ENCODE peak calls at places on chromosomes 4 and X, in ten cellular contexts. N, X, A, I, Z, V, F, Q, W and K are unnamed samples.

GRCh38 chr4:73127839-73128448 is 58.4 kb upstream of the COX18 start:
- DNase-seq in A (peak), X (no peak), I (peak), Q (peak), W (no peak), V (no peak), N (no peak), Z (no peak), F (peak), K (peak)

GRCh38 chr4:86452323-86452995 is 92.6 kb upstream of the MAPK10 start:
- DNase-seq in X (no peak), I (peak), W (no peak), Q (no peak), V (no peak), Z (peak), A (no peak), N (no peak), F (no peak), K (no peak)

GRCh38 chr4:2256156-2256731 is 5.7 kb downstream of the MXD4 start:
- DNase-seq in V (no peak), I (no peak), Z (peak), F (no peak), X (peak), W (no peak), N (peak), A (no peak), Q (no peak), K (no peak)

GRCh38 chrX:153412746-153413720 is 1.8 kb downstream of the ZFP92 start:
- DNase-seq in Z (peak), V (no peak), X (no peak), I (no peak), A (no peak), N (no peak), W (no peak), Q (no peak), F (no peak), K (no peak)

GRCh38 chrX:154332561-154332960 is 37.0 kb downstream of the TKTL1 start:
- DNase-seq in Z (no peak), V (no peak), N (no peak), F (no peak), Q (no peak), I (no peak), X (no peak), A (no peak), W (no peak), K (no peak)

GRCh38 chr4:74539043-74539790 is 94.3 kb downstream of the AREG start:
- DNase-seq in A (no peak), X (no peak), N (no peak), I (no peak), W (no peak), V (peak), F (no peak), Z (no peak), Q (no peak), K (no peak)

GRCh38 chr4:62912531-62912930 is 1496.7 kb downstream of the TECRL start:
- DNase-seq in W (no peak), A (no peak), V (no peak), N (no peak), X (no peak), Z (no peak), I (no peak), Q (no peak), F (no peak), K (no peak)

GRCh38 chr4:107034982-107035710 is 967 bp downstream of the DKK2 start:
- DNase-seq in N (no peak), F (peak), A (peak), Q (no peak), W (no peak), X (no peak), V (peak), I (peak), Z (peak), K (no peak)

GRCh38 chrX:17736478-17736855 is 826 bp upstream of the SCML1 start:
- DNase-seq in W (no peak), V (no peak), N (no peak), Z (no peak), A (no peak), X (no peak), F (no peak), I (no peak), Q (no peak), K (no peak)

GRCh38 chrX:1463581-1464281 is 11.0 kb upstream of the ASMTL start:
- DNase-seq in Q (no peak), Z (no peak), I (no peak), X (no peak), F (no peak), A (no peak), W (no peak), N (peak), V (no peak), K (no peak)

GRCh38 chr4:1399508-1400190 is 6.6 kb downstream of the NKX1-1 start:
- DNase-seq in A (no peak), F (no peak), W (no peak), V (no peak), I (no peak), Z (no peak), Q (no peak), X (no peak), N (no peak), K (no peak)

GRCh38 chrX:8738588-8739189 is 6.8 kb upstream of the ANOS1 start:
- DNase-seq in N (peak), F (peak), I (no peak), V (no peak), W (no peak), X (peak), A (peak), Q (no peak), Z (peak), K (peak)

GRCh38 chr4:176134670-176135069 is 60.7 kb downstream of the SPATA4 start:
- DNase-seq in W (no peak), Z (no peak), F (no peak), N (no peak), Q (no peak), A (no peak), X (no peak), I (no peak), V (no peak), K (no peak)

GRCh38 chr4:84502333-84502954 is 3.4 kb upstream of the NKX6-1 start:
- DNase-seq in I (no peak), V (no peak), Q (no peak), A (no peak), W (no peak), X (no peak), Z (no peak), N (no peak), F (no peak), K (no peak)
- H3K4me3 ChIP-seq in I (no peak), V (no peak), Q (no peak), A (peak), W (no peak), X (no peak), Z (no peak), N (no peak), F (no peak), K (no peak)

GRCh38 chr4:121455285-121455684 is 74.5 kb upstream of the QRFPR start:
- DNase-seq in W (no peak), A (peak), Z (no peak), F (no peak), Q (no peak), N (no peak), X (no peak), I (no peak), V (no peak), K (no peak)

GRCh38 chr4:121462660-121463261 is 81.9 kb upstream of the QRFPR start:
- DNase-seq in Q (peak), W (peak), Z (no peak), I (peak), N (peak), A (peak), X (no peak), F (peak), V (peak), K (peak)

GRCh38 chr4:121454251-121454979 is 73.6 kb upstream of the QRFPR start:
- DNase-seq in X (no peak), Q (no peak), A (peak), N (no peak), Z (no peak), W (no peak), V (peak), I (no peak), F (no peak), K (no peak)

GRCh38 chr4:121459056-121459455 is 78.2 kb upstream of the QRFPR start:
- DNase-seq in N (no peak), I (no peak), Z (no peak), F (no peak), A (no peak), W (no peak), X (no peak), V (no peak), Q (no peak), K (no peak)

GRCh38 chr4:121457278-121457875 is 76.6 kb upstream of the QRFPR start:
- DNase-seq in I (no peak), W (no peak), A (no peak), F (no peak), Q (no peak), Z (no peak), N (no peak), V (no peak), X (no peak), K (no peak)
- H3K4me3 ChIP-seq in I (no peak), W (no peak), A (no peak), F (no peak), Q (no peak), Z (no peak), N (no peak), V (no peak), X (no peak), K (no peak)

DNA sequence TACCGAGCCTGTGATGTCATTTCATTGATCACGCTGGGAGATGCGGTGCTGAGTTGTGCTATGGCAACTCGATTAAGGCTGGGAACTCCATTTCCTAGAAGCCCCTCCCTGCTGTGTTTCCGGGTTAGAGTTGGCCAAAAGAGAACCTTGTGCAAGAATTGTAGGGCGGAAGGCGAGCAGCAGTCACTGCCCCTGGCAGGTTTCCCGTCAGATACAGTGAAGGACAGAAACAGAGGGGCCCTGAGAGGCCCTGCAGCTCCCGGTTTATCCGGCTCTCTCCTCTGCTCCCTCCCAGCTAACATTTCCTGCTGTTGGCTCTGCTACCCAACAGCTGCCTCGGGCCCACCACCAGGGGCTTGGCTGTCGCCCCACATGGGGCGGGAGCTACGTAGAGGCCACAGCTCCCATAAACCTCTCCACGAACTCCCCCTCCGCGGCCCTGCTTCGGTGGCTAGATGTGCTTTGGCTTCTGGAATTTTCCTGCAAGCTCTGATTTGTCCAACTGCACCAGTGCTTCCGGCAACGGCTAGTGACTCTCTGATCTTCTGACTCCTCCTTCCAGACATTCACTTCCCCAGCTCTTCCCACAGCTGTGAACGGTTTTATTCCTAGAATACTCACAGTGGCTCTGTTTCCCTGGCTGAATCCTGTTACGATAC is 74.9 kb upstream of the USP9X start:
- DNase-seq in X (peak), N (no peak), Z (peak), I (peak), F (peak), A (peak), V (peak), W (peak), Q (peak), K (no peak)
- H3K4me3 ChIP-seq in X (peak), N (no peak), Z (peak), I (peak), F (peak), A (no peak), V (peak), W (peak), Q (peak), K (no peak)

GRCh38 chr4:30728291-30728690 is 8.1 kb downstream of the PCDH7 start:
- DNase-seq in V (no peak), W (no peak), X (no peak), F (no peak), Q (no peak), Z (no peak), I (no peak), A (no peak), N (no peak), K (no peak)
- H3K4me3 ChIP-seq in V (no peak), W (no peak), X (no peak), F (no peak), Q (no peak), Z (no peak), I (no peak), A (no peak), N (no peak), K (no peak)

GRCh38 chrX:13734278-13735172 is at the start of the genes OFD1 and TRAPPC2:
- DNase-seq in Q (peak), A (peak), N (peak), V (peak), Z (peak), I (peak), W (peak), F (peak), X (peak), K (peak)

GRCh38 chrX:13733506-13733905 is 914 bp downstream of the TRAPPC2 start:
- DNase-seq in I (no peak), A (no peak), V (no peak), Q (no peak), X (no peak), F (peak), N (no peak), Z (no peak), W (no peak), K (no peak)

DNA sequence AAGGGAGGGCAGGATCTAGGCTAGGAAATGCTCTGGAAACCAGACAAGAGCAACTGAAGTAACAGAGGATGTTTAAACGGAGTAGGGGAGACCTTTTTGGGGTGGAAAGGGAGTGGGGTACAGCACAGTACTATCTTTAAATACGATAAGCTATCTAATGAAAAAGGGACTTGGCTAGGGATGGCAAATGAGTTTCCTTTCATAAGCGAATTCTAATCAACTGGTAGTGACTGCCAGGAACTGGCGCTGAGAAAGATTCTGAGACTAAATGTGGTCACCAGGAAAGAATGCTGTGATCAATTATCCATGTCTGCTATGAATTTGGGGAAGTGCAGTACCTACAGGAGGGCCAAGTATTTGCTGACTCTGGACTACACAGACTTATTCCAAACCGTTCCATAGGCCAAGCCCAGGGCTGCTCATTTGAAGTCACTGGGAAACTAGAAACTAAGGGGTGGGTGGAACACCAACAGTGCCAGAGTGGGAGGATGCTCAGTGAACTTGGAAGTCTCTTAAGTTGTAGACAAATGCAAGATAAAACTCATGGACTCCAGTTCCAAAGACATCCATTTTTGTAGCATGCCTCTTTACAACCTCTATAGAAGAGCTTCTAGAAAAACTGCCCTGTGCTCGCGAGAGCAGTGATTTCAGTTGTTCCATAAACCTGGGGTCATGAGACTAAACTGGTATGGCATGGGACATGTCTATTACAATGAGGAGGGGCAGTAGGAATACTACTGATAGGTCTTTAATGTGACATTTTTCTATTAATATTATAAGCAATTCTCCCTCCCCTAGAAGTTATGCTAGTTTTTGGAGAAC is 2.0 kb downstream of the TRAPPC2 start:
- DNase-seq in X (no peak), V (peak), F (peak), Q (no peak), A (no peak), N (no peak), Z (no peak), I (no peak), W (no peak), K (no peak)
- H3K4me3 ChIP-seq in X (no peak), V (no peak), F (no peak), Q (no peak), A (no peak), N (no peak), Z (no peak), I (no peak), W (no peak), K (no peak)

DNA sequence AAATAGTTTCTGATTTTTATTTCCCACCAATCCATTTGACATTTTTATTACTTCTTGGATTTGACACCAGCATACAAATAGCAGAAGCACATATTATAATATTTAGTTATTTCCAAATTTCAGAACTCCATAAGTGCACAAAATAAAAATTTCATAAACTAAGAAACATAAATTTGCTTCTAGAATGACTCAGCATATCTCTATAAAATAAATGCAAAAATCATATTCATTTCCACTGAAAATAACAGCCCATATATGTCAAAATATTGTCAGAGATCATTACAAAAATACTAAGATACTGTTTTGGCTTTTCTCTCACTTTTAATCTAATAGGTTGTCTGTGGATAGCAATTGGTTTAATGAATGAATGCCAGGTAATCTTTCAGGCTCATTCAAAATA is 1654.2 kb downstream of the PCDH19 start:
- DNase-seq in V (no peak), Q (no peak), F (no peak), Z (no peak), I (no peak), A (no peak), N (no peak), X (no peak), W (no peak), K (no peak)
- H3K4me3 ChIP-seq in V (no peak), Q (no peak), F (no peak), Z (no peak), I (no peak), A (no peak), N (no peak), X (no peak), W (no peak), K (no peak)

DNA sequence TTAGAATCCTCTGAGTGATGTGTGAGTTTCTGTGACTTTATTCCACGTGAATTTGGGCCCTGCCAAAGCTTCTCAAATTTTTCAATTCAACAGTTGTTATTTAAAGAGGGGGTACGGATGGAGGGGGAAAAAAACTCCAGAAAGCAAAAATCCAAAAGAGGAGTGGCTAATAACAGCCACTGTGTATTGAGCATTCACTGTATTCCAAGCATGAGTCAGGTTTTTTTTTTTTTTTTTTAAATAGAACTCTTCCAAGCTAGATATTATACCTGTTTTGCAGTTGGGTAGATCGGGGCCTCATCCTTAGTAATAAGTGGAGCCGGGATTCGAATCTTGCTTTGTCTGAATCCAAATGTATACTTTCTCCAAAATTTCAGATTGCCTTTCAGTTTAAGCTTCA is 6.4 kb upstream of the RHOH start:
- DNase-seq in N (no peak), F (no peak), Q (no peak), A (no peak), X (no peak), W (no peak), V (no peak), Z (no peak), I (no peak), K (no peak)
- H3K4me3 ChIP-seq in N (peak), F (no peak), Q (peak), A (no peak), X (no peak), W (no peak), V (no peak), Z (no peak), I (no peak), K (peak)

GRCh38 chr4:101791189-101791572 is 651 bp downstream of the BANK1 start:
- DNase-seq in W (no peak), I (no peak), F (no peak), X (no peak), N (no peak), V (no peak), Q (peak), A (peak), Z (no peak), K (no peak)

GRCh38 chr4:101790521-101791188 is at the start of gene BANK1:
- DNase-seq in X (no peak), Q (peak), V (no peak), W (no peak), F (peak), I (no peak), Z (no peak), N (no peak), A (peak), K (no peak)

GRCh38 chr4:101795704-101796103 is 5.2 kb downstream of the BANK1 start:
- DNase-seq in V (no peak), I (no peak), Z (no peak), X (no peak), Q (no peak), F (no peak), A (peak), W (no peak), N (peak), K (no peak)

GRCh38 chr4:101793397-101793796 is 2.9 kb downstream of the BANK1 start:
- DNase-seq in V (no peak), X (no peak), F (no peak), Q (no peak), N (no peak), I (no peak), Z (no peak), W (no peak), A (no peak), K (no peak)

GRCh38 chr4:101792056-101792575 is 1.6 kb downstream of the BANK1 start:
- DNase-seq in F (peak), V (no peak), X (no peak), W (no peak), A (no peak), Z (no peak), N (no peak), Q (no peak), I (no peak), K (no peak)
- H3K4me3 ChIP-seq in F (no peak), V (no peak), X (no peak), W (no peak), A (no peak), Z (no peak), N (no peak), Q (no peak), I (no peak), K (no peak)

GRCh38 chr4:8513931-8514330 is 66.3 kb upstream of the GPR78 start:
- DNase-seq in V (no peak), W (no peak), A (no peak), N (no peak), I (no peak), X (no peak), F (no peak), Q (no peak), Z (no peak), K (no peak)
- H3K4me3 ChIP-seq in V (no peak), W (no peak), A (no peak), N (no peak), I (no peak), X (no peak), F (no peak), Q (no peak), Z (no peak), K (no peak)

GRCh38 chr4:134202136-134202535 is 547 bp upstream of the PABPC4L start:
- DNase-seq in W (no peak), I (no peak), F (no peak), Z (no peak), A (no peak), V (no peak), X (no peak), Q (no peak), N (no peak), K (no peak)
- H3K4me3 ChIP-seq in W (no peak), I (peak), F (peak), Z (peak), A (peak), V (peak), X (peak), Q (no peak), N (peak), K (no peak)